ENCODE peak calls at places on chromosomes 3 and 15, in ten cellular contexts. C is EL; P is natural killer cell treated with Interleukin-12 subunit alpha and Interleukin-12 subunit beta and Interleukin-15 and Interleukin-18, amount 100 ng/mL, for 72 hours; T is NCI-H774; R is aorta; B is stimulated activated CD8-positive, alpha-beta memory T cell treated with anti-CD3 and anti-CD28 coated beads, Interleukin-15, amount 100 ng/mL, for 48 hours; L is globus pallidus; G is upper lobe of left lung; A is neuronal stem cell; V is activated naive CD4-positive, alpha-beta T cell treated with anti-CD3 and anti-CD28 coated beads, Interleukin-2, amount 10 ng/mL, durations not matched to agents 7 days and 5 days. K is an unnamed sample.

GRCh38 chr15:68565701-68566100 is 13.1 kb upstream of the CORO2B start:
- DNase-seq in C (no peak), P (no peak), T (no peak), R (no peak), B (no peak), L (no peak), G (no peak), A (no peak), V (no peak), K (no peak)

GRCh38 chr3:126926684-126927404 is 56.1 kb upstream of the PLXNA1 start:
- DNase-seq in C (peak), P (no peak), T (no peak), R (peak), B (no peak), L (no peak), G (no peak), A (no peak), V (no peak), K (peak)

GRCh38 chr15:78540955-78541743 is 905 bp downstream of the PSMA4 start:
- DNase-seq in C (peak), P (no peak), T (no peak), R (no peak), B (no peak), L (no peak), G (no peak), A (no peak), V (peak), K (no peak)

GRCh38 chr15:65595960-65596359 is 15.0 kb downstream of the INTS14 start:
- DNase-seq in C (no peak), P (no peak), T (no peak), R (no peak), B (no peak), L (peak), G (no peak), A (no peak), V (peak), K (no peak)

GRCh38 chr3:69144631-69145244 is 22.3 kb upstream of the LMOD3 start:
- DNase-seq in C (no peak), P (no peak), T (peak), R (no peak), B (no peak), L (no peak), G (no peak), A (peak), V (no peak), K (no peak)

GRCh38 chr3:30924763-30925162 is 30.3 kb upstream of the GADL1 start:
- DNase-seq in C (peak), P (no peak), T (no peak), R (no peak), B (no peak), L (no peak), G (no peak), A (no peak), V (no peak), K (no peak)

GRCh38 chr3:150324261-150324660 is 83.8 kb upstream of the TSC22D2 start:
- DNase-seq in C (no peak), P (no peak), T (no peak), R (no peak), B (no peak), L (no peak), G (no peak), A (no peak), V (no peak), K (no peak)

GRCh38 chr3:10366681-10367101 is 45.8 kb upstream of the SEC13 start:
- DNase-seq in C (peak), P (no peak), T (no peak), R (no peak), B (peak), L (no peak), G (no peak), A (no peak), V (peak), K (no peak)

GRCh38 chr3:194877311-194878119 is 191.8 kb downstream of the FAM43A start:
- DNase-seq in C (no peak), P (no peak), T (no peak), R (no peak), B (no peak), L (no peak), G (no peak), A (no peak), V (no peak), K (no peak)

GRCh38 chr3:124885466-124886167 is 1.5 kb downstream of the ITGB5 start:
- DNase-seq in C (peak), P (no peak), T (no peak), R (no peak), B (no peak), L (peak), G (no peak), A (peak), V (no peak), K (no peak)

GRCh38 chr15:84112025-84112424 is 123.5 kb upstream of the GOLGA6L4 start:
- DNase-seq in C (peak), P (no peak), T (no peak), R (no peak), B (no peak), L (no peak), G (no peak), A (no peak), V (no peak), K (no peak)

K was measured in heart left ventricle.